ENCODE peak calls at places on chromosomes 13 and 19, in six cellular contexts. T is fibroblast of mammary gland, A is lower lobe of right lung, Y is RWPE1, O is ovary, J is colonic mucosa. D is an unnamed sample.

GRCh38 chr13:26629260-26629659 is 71.8 kb downstream of the WASF3 start:
- DNase-seq in Y (no peak), O (no peak), A (no peak), T (peak; percentile 24), J (no peak), D (peak; percentile 4)

GRCh38 chr13:40983725-40984669 is 35.1 kb downstream of the ELF1 start:
- DNase-seq in O (no peak), T (no peak), J (no peak), A (no peak), Y (no peak), D (peak; percentile 30)

GRCh38 chr13:32246468-32246867 is 68.7 kb downstream of the ZAR1L start:
- DNase-seq in Y (peak; percentile 63), T (peak; percentile 83), J (peak; percentile 63), A (peak; percentile 57), O (no peak), D (peak; percentile 61)

GRCh38 chr13:31476266-31476665 is 263.1 kb upstream of the RXFP2 start:
- DNase-seq in T (peak; percentile 81), J (no peak), Y (no peak), A (no peak), O (no peak), D (no peak)

GRCh38 chr13:27353166-27353583 is 71.2 kb upstream of the GTF3A start:
- DNase-seq in J (no peak), Y (no peak), T (no peak), O (no peak), A (no peak), D (peak; percentile 55)

GRCh38 chr19:2702170-2703076 is at the start of gene GNG7:
- DNase-seq in Y (peak; percentile 98), J (peak; percentile 95), O (peak; percentile 94), A (peak; percentile 96), T (peak; percentile 70), D (peak; percentile 95)

GRCh38 chr19:4829001-4829712 is 2.4 kb downstream of the TICAM1 start:
- DNase-seq in T (no peak), Y (no peak), O (no peak), J (peak; percentile 67), A (no peak), D (no peak)

GRCh38 chr13:99386911-99387788 is 80.0 kb upstream of the GPR183 start:
- DNase-seq in T (peak; percentile 32), O (no peak), Y (peak; percentile 10), J (peak; percentile 70), A (peak; percentile 77), D (peak; percentile 92)

GRCh38 chr19:28614634-28615545 is 598.1 kb downstream of the UQCRFS1 start:
- DNase-seq in J (no peak), Y (no peak), O (no peak), T (no peak), A (no peak), D (no peak)

GRCh38 chr19:14435320-14436050 is 2.4 kb downstream of the PKN1 start:
- DNase-seq in J (no peak), T (no peak), O (no peak), A (no peak), Y (no peak), D (no peak)

GRCh38 chr13:39129253-39129652 is 91.0 kb downstream of the NHLRC3 start:
- DNase-seq in O (no peak), T (no peak), J (no peak), A (no peak), Y (no peak), D (no peak)

GRCh38 chr13:83498486-83499190 is 383.6 kb downstream of the SLITRK1 start:
- DNase-seq in J (no peak), T (peak; percentile 79), A (no peak), O (no peak), Y (peak; percentile 82), D (no peak)

GRCh38 chr19:27529158-27529557 is 1683.8 kb downstream of the UQCRFS1 start:
- DNase-seq in J (no peak), A (no peak), O (no peak), T (no peak), Y (no peak), D (no peak)

GRCh38 chr13:22173605-22174004 is 502.7 kb downstream of the FGF9 start:
- DNase-seq in T (peak; percentile 49), A (no peak), O (no peak), J (no peak), Y (peak; percentile 38), D (no peak)

GRCh38 chr13:114130131-114130707 is 2.2 kb downstream of the RASA3 start:
- DNase-seq in T (no peak), O (no peak), Y (no peak), A (peak; percentile 37), J (no peak), D (peak; percentile 15)

GRCh38 chr19:42942187-42942789 is 5.3 kb upstream of the PSG7 start:
- DNase-seq in O (no peak), Y (no peak), T (peak; percentile 29), A (no peak), J (no peak), D (peak; percentile 31)
- TF ChIP-seq CTCF in O (no peak), Y (no peak), T (peak; percentile 63), A (no peak), J (no peak), D (peak; percentile 12)

DNA sequence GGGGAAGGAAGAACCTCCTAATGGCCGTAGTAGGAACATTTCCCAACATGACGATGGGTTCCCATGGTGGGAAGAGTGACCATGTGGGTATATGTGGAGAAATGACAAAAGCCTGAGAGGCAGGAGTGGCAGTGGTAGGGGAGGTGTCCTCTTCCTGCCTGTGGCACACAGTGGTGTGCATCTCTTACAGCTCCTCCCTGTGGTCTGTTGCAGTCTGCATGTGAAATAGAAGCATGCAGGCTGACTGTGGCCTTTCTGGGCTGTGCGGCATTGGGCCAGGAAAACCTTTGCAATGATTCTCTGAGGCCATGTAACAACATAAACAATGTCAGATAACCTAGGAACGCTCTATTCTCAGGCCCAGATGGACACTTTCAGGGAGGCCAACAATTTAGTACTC is 84.0 kb downstream of the LACC1 start:
- DNase-seq in O (peak; percentile 31), Y (no peak), T (no peak), J (no peak), A (no peak), D (no peak)
- TF ChIP-seq CTCF in O (no peak), Y (no peak), T (peak; percentile 9), J (no peak), A (no peak), D (no peak)

GRCh38 chr19:10587839-10588150 is 683 bp upstream of the AP1M2 start:
- DNase-seq in Y (no peak), A (no peak), T (no peak), O (no peak), J (no peak), D (no peak)
- TF ChIP-seq CTCF in Y (no peak), A (no peak), T (no peak), O (no peak), J (no peak), D (no peak)

GRCh38 chr13:46313441-46314257 is 73.4 kb downstream of the RUBCNL start:
- DNase-seq in J (no peak), Y (no peak), T (no peak), A (no peak), O (no peak), D (no peak)

GRCh38 chr13:46315491-46316075 is 71.5 kb downstream of the RUBCNL start:
- DNase-seq in O (no peak), J (no peak), A (no peak), Y (no peak), T (no peak), D (peak; percentile 19)

GRCh38 chr13:46314587-46314986 is 72.5 kb downstream of the RUBCNL start:
- DNase-seq in A (no peak), O (no peak), J (no peak), Y (no peak), T (no peak), D (no peak)

GRCh38 chr13:46315036-46315435 is 72.0 kb downstream of the RUBCNL start:
- DNase-seq in T (no peak), A (no peak), Y (no peak), O (no peak), J (no peak), D (no peak)

DNA sequence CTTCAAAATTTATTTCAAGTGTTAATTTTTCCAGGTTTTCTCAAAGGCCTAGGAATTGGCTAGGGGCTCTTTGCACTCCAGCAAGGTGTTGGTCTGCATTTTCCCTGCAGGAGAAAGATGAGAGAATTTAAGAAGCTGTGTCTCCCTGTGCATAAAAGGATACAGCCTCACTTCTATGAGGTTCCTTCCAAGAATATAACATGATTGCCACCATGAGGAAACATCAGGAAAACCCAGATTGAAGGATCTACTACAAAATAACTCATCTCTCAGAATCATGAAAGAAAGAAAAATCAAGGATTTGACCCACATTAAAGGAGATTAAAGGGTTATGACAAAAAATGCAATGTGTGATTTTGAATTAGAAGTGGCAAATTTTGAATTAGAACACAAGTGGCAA is 69.9 kb downstream of the RUBCNL start:
- DNase-seq in O (no peak), Y (no peak), A (no peak), J (no peak), T (peak; percentile 42), D (no peak)
- TF ChIP-seq CTCF in O (no peak), Y (no peak), A (no peak), J (no peak), T (peak; percentile 30), D (no peak)

GRCh38 chr19:17538684-17539287 is 16.7 kb upstream of the COLGALT1 start:
- DNase-seq in Y (no peak), O (no peak), T (no peak), J (no peak), A (no peak), D (peak; percentile 17)

GRCh38 chr19:17540174-17540573 is 15.3 kb upstream of the COLGALT1 start:
- DNase-seq in O (no peak), Y (no peak), J (no peak), T (no peak), A (no peak), D (no peak)

GRCh38 chr19:17541184-17541759 is 14.2 kb upstream of the COLGALT1 start:
- DNase-seq in J (no peak), O (no peak), Y (no peak), A (no peak), T (no peak), D (no peak)

GRCh38 chr19:17542042-17542441 is 13.4 kb upstream of the COLGALT1 start:
- DNase-seq in A (no peak), O (no peak), T (no peak), J (no peak), Y (no peak), D (no peak)

DNA sequence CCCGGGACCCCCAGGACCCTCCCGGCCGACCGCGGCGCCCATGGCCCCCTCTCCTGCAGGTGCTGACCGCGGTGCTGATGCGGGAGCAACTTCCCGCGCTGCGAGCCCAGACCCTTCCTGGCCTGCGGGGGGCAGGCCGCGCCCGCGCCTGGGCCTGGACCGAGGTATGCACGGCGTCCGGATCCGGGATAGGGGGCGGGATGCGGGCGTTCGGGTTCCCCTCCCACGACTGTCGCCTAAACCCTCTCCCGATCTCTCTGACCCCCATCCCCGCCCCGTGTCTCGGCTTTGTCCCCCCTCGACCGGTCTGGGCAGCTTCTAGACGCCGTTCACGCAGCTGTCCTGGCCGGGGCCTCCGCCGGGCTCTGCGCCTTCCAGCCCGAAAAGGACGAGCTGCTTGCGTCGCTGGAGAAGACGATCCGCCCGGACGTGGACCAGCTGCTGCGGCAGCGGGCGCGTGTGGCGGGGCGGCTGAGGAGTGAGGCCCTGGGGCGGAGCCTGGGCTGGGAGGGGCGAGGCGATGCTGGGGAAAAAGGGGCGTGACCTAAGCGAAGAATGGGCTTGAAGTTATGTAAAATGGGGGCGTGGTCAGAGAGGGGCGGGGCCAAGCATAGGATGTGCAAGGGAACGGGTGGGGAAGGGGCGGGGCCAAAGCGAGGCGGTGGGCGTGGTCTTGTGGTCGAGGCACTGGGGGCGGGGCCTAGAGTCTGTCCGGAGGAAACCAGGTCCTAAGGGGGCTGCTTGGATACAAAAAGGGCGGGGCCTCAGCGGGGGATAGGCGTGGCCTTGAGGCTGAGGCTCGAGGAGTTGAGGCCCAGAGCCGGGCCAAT is 15.9 kb upstream of the COLGALT1 start:
- DNase-seq in T (peak; percentile 92), O (peak; percentile 100), J (peak; percentile 94), Y (peak; percentile 98), A (peak; percentile 98), D (peak; percentile 100)
- TF ChIP-seq CTCF in T (no peak), O (peak; percentile 64), J (no peak), Y (peak; percentile 72), A (peak; percentile 47), D (no peak)